ENCODE peak calls at places on chromosome 19, in ten cellular contexts. X is GM13977; B is spleen; Z is ascending aorta; W is T47D; C is RWPE1; G is stimulated activated CD8-positive, alpha-beta memory T cell treated with anti-CD3 and anti-CD28 coated beads, Interleukin-2, amount 100 ng/mL, for 48 hours; H is NCI-H2029; Q is effector CD4-positive, alpha-beta T cell; K is foreskin melanocyte. U is an unnamed sample.

GRCh38 chr19:52786078-52786463 is 520 bp downstream of the ZNF600 start:
- DNase-seq in Z (no peak), G (no peak), C (peak), K (no peak), B (peak), X (peak), W (no peak), H (no peak), Q (no peak), U (no peak)

GRCh38 chr19:16381756-16382401 is 57.3 kb downstream of the KLF2 start:
- DNase-seq in C (no peak), Z (peak), B (peak), X (no peak), Q (no peak), W (no peak), K (no peak), G (no peak), H (no peak), U (no peak)

GRCh38 chr19:17806945-17807344 is 12.0 kb downstream of the B3GNT3 start:
- DNase-seq in H (no peak), Q (no peak), Z (no peak), G (no peak), B (no peak), K (no peak), X (peak), W (no peak), C (no peak), U (no peak)

GRCh38 chr19:53927745-53928144 is 18.7 kb downstream of the CACNG7 start:
- DNase-seq in X (no peak), C (peak), Q (peak), G (no peak), B (no peak), H (no peak), K (no peak), W (peak), Z (no peak), U (no peak)

GRCh38 chr19:15288146-15288963 is 44.0 kb downstream of the BRD4 start:
- DNase-seq in H (peak), Z (no peak), K (peak), C (no peak), W (no peak), G (no peak), X (no peak), Q (no peak), B (peak), U (no peak)

GRCh38 chr19:38452430-38453366 is 19.2 kb downstream of the RYR1 start:
- DNase-seq in B (no peak), C (no peak), X (no peak), K (no peak), Q (no peak), W (no peak), G (peak), H (no peak), Z (no peak), U (no peak)

GRCh38 chr19:15238639-15239155 is 6.4 kb upstream of the EPHX3 start:
- DNase-seq in G (no peak), W (no peak), K (no peak), C (no peak), H (no peak), X (no peak), B (no peak), Z (no peak), Q (no peak), U (no peak)

GRCh38 chr19:49119411-49120324 is at the start of gene PPFIA3:
- DNase-seq in K (no peak), Q (no peak), W (no peak), Z (no peak), X (peak), G (no peak), B (peak), C (no peak), H (no peak), U (no peak)

GRCh38 chr19:50819636-50820035 is 4.0 kb downstream of the KLK1 start:
- DNase-seq in W (no peak), G (no peak), C (no peak), Q (no peak), B (no peak), X (no peak), K (no peak), Z (no peak), H (no peak), U (no peak)

GRCh38 chr19:30684613-30685012 is 312.4 kb downstream of the ZNF536 start:
- DNase-seq in Z (no peak), K (no peak), W (no peak), H (no peak), Q (no peak), C (no peak), B (no peak), X (no peak), G (no peak), U (no peak)

GRCh38 chr19:42071247-42071646 is 1.2 kb upstream of the GRIK5 start:
- DNase-seq in Z (no peak), H (no peak), G (no peak), K (no peak), W (no peak), X (no peak), B (no peak), C (no peak), Q (no peak), U (no peak)

GRCh38 chr19:38039966-38040365 is 133.0 kb downstream of the SIPA1L3 start:
- DNase-seq in B (no peak), W (no peak), X (no peak), K (no peak), Z (no peak), G (no peak), C (peak), H (no peak), Q (no peak), U (no peak)

GRCh38 chr19:364496-365287 is 20.1 kb upstream of the MIER2 start:
- DNase-seq in K (no peak), G (no peak), Q (no peak), B (peak), C (no peak), X (no peak), Z (no peak), W (no peak), H (no peak), U (no peak)

GRCh38 chr19:42519108-42519507 is 9.2 kb downstream of the CEACAM1 start:
- DNase-seq in W (no peak), Z (no peak), X (no peak), B (no peak), C (no peak), H (no peak), G (no peak), K (no peak), Q (no peak), U (no peak)

GRCh38 chr19:49983645-49984229 is 22.8 kb upstream of the SIGLEC11 start:
- DNase-seq in G (peak), K (peak), X (peak), Q (peak), Z (no peak), W (no peak), H (peak), B (peak), C (peak), U (peak)

GRCh38 chr19:39438270-39438934 is 2.7 kb upstream of the RPS16 start:
- DNase-seq in X (no peak), Z (no peak), B (no peak), G (no peak), C (no peak), H (no peak), Q (no peak), K (no peak), W (no peak), U (no peak)

GRCh38 chr19:3019211-3019854 is 9.7 kb downstream of the TLE2 start:
- DNase-seq in B (no peak), C (no peak), Q (no peak), K (no peak), Z (no peak), X (no peak), H (no peak), G (no peak), W (no peak), U (no peak)

GRCh38 chr19:45716314-45717130 is 14.2 kb downstream of the FBXO46 start:
- DNase-seq in G (no peak), C (peak), K (peak), H (no peak), Q (no peak), X (no peak), Z (no peak), W (peak), B (no peak), U (no peak)

GRCh38 chr19:4518345-4519171 is at the start of gene PLIN4:
- DNase-seq in G (no peak), W (no peak), K (no peak), H (no peak), X (no peak), Q (no peak), B (no peak), C (no peak), Z (no peak), U (no peak)

GRCh38 chr19:33610588-33610987 is 11.2 kb upstream of the CHST8 start:
- DNase-seq in K (no peak), C (no peak), H (no peak), W (no peak), X (no peak), Q (no peak), B (no peak), Z (no peak), G (no peak), U (no peak)

GRCh38 chr19:50510700-50511068 is 307 bp downstream of the JOSD2 start:
- DNase-seq in G (no peak), Z (no peak), W (no peak), C (no peak), B (no peak), H (peak), K (no peak), Q (no peak), X (no peak), U (no peak)

GRCh38 chr19:2811735-2812413 is 7.8 kb upstream of the ZNF554 start:
- DNase-seq in W (no peak), G (no peak), B (no peak), K (no peak), X (no peak), C (no peak), Q (no peak), H (no peak), Z (no peak), U (no peak)

GRCh38 chr19:10332158-10332964 is 968 bp downstream of the RAVER1 start:
- DNase-seq in X (no peak), H (no peak), K (peak), Z (no peak), C (no peak), B (no peak), W (no peak), Q (no peak), G (no peak), U (no peak)

GRCh38 chr19:2766594-2767372 is 16.3 kb downstream of the SGTA start:
- DNase-seq in C (no peak), Z (no peak), X (no peak), H (no peak), B (peak), W (no peak), Q (no peak), G (no peak), K (no peak), U (no peak)

GRCh38 chr19:23415561-23416191 is 20.4 kb upstream of the ZNF91 start:
- DNase-seq in Z (no peak), W (peak), B (no peak), Q (no peak), C (peak), H (peak), K (no peak), G (no peak), X (no peak), U (no peak)

GRCh38 chr19:37899453-37899852 is 6.9 kb downstream of the WDR87 start:
- DNase-seq in H (no peak), G (no peak), K (no peak), Z (no peak), W (no peak), X (no peak), C (no peak), B (no peak), Q (no peak), U (no peak)

U was measured in naive thymus-derived CD4-positive, alpha-beta T cell.